ENCODE peak calls at places on chromosomes 3 and 15, in six cellular contexts. D is dermis microvascular lymphatic vessel endothelial cell, K is substantia nigra, M is colonic mucosa, T is germinal center, L is left cardiac atrium. X is an unnamed sample.

GRCh38 chr3:119257654-119258410 is 17.2 kb upstream of the B4GALT4 start:
- DNase-seq in D (peak), K (no peak), M (peak), T (peak), L (no peak), X (peak)

GRCh38 chr3:38165722-38166387 is 518 bp downstream of the OXSR1 start:
- DNase-seq in D (no peak), K (no peak), M (peak), T (peak), L (no peak), X (no peak)

GRCh38 chr3:136070334-136070733 is 104.8 kb downstream of the PPP2R3A start:
- DNase-seq in D (peak), K (no peak), M (no peak), T (no peak), L (no peak), X (no peak)

GRCh38 chr3:27034255-27034654 is 334.9 kb downstream of the NEK10 start:
- DNase-seq in D (no peak), K (no peak), M (no peak), T (no peak), L (no peak), X (peak)

GRCh38 chr3:101780661-101781060 is 1.6 kb downstream of the NXPE3 start:
- DNase-seq in D (peak), K (no peak), M (no peak), T (no peak), L (no peak), X (peak)

GRCh38 chr15:63090502-63091286 is 31.0 kb upstream of the LACTB start:
- DNase-seq in D (no peak), K (no peak), M (no peak), T (no peak), L (no peak), X (no peak)

GRCh38 chr3:98731138-98731537 is 32.0 kb upstream of the ST3GAL6 start:
- DNase-seq in D (no peak), K (no peak), M (no peak), T (no peak), L (no peak), X (no peak)

GRCh38 chr3:80586338-80586737 is 818.5 kb upstream of the ROBO1 start:
- DNase-seq in D (no peak), K (no peak), M (no peak), T (no peak), L (no peak), X (no peak)

GRCh38 chr3:14467723-14468620 is 65.6 kb downstream of the SLC6A6 start:
- DNase-seq in D (peak), K (peak), M (peak), T (peak), L (no peak), X (no peak)

GRCh38 chr15:57505056-57505713 is 86.5 kb upstream of the MYZAP start:
- DNase-seq in D (no peak), K (no peak), M (peak), T (no peak), L (no peak), X (no peak)

GRCh38 chr15:66830358-66830757 is 128.3 kb downstream of the SMAD6 start:
- DNase-seq in D (peak), K (no peak), M (no peak), T (no peak), L (peak), X (no peak)

GRCh38 chr15:86892774-86893449 is 813.2 kb downstream of the AGBL1 start:
- DNase-seq in D (no peak), K (no peak), M (no peak), T (no peak), L (no peak), X (no peak)

GRCh38 chr3:148930785-148931184 is 60.6 kb upstream of the GYG1 start:
- DNase-seq in D (no peak), K (no peak), M (no peak), T (no peak), L (no peak), X (no peak)

GRCh38 chr3:33578325-33579180 is 138.3 kb upstream of the UBP1 start:
- DNase-seq in D (peak), K (no peak), M (no peak), T (no peak), L (no peak), X (no peak)

GRCh38 chr3:183371672-183371968 is 56.8 kb downstream of the MCF2L2 start:
- DNase-seq in D (peak), K (no peak), M (no peak), T (no peak), L (no peak), X (no peak)

GRCh38 chr15:70356062-70356860 is 258.5 kb upstream of the TLE3 start:
- DNase-seq in D (no peak), K (no peak), M (no peak), T (no peak), L (no peak), X (no peak)

GRCh38 chr15:52334491-52335160 is 39.0 kb upstream of the MYO5C start:
- DNase-seq in D (no peak), K (no peak), M (no peak), T (no peak), L (no peak), X (no peak)

GRCh38 chr3:134857356-134857755 is 62.3 kb downstream of the EPHB1 start:
- DNase-seq in D (no peak), K (no peak), M (no peak), T (no peak), L (no peak), X (no peak)

GRCh38 chr3:56885879-56886647 is 84.3 kb upstream of the ARHGEF3 start:
- DNase-seq in D (no peak), K (no peak), M (no peak), T (no peak), L (no peak), X (no peak)

GRCh38 chr15:99239545-99240198 is 9.7 kb downstream of the TTC23 start:
- DNase-seq in D (peak), K (no peak), M (no peak), T (no peak), L (no peak), X (no peak)

GRCh38 chr15:67746022-67746421 is 79.3 kb upstream of the SKOR1 start:
- DNase-seq in D (no peak), K (no peak), M (no peak), T (no peak), L (no peak), X (no peak)

X was measured in globus pallidus.